ENCODE peak calls at places on chromosomes 7 and 10, in five cellular contexts. G is fibroblast of lung, T is mammary epithelial cell, Y is substantia nigra, J is PC-3. U is an unnamed sample.

GRCh38 chr7:148262721-148263229 is 327.8 kb upstream of the C7orf33 start:
- DNase-seq in Y (peak), T (peak), J (peak), G (peak), U (no peak)

GRCh38 chr7:84490661-84491060 is 296.1 kb upstream of the SEMA3A start:
- DNase-seq in G (peak), J (no peak), Y (no peak), T (no peak), U (no peak)

GRCh38 chr7:32116436-32116835 is 46.2 kb upstream of the PDE1C start:
- DNase-seq in T (peak), Y (no peak), J (peak), G (no peak), U (no peak)

GRCh38 chr7:15463801-15464761 is 97.7 kb downstream of the AGMO start:
- DNase-seq in G (no peak), J (no peak), T (no peak), Y (no peak), U (no peak)

GRCh38 chr7:113100091-113100723 is 13.6 kb upstream of the GPR85 start:
- DNase-seq in J (no peak), G (peak), Y (no peak), T (peak), U (no peak)

GRCh38 chr10:48885376-48885775 is 54.3 kb downstream of the LRRC18 start:
- DNase-seq in Y (no peak), J (peak), G (peak), T (no peak), U (no peak)

GRCh38 chr7:127536426-127537152 is 48.8 kb downstream of the GCC1 start:
- DNase-seq in T (no peak), J (no peak), G (peak), Y (peak), U (no peak)

GRCh38 chr10:1706711-1707110 is 30.6 kb downstream of the ADARB2 start:
- DNase-seq in J (no peak), T (no peak), Y (no peak), G (no peak), U (no peak)

GRCh38 chr10:76397210-76397881 is 965.9 kb downstream of the LRMDA start:
- DNase-seq in J (no peak), T (no peak), G (peak), Y (no peak), U (no peak)

GRCh38 chr10:104581884-104582603 is 59.0 kb upstream of the SORCS3 start:
- DNase-seq in J (no peak), T (peak), Y (no peak), G (peak), U (no peak)

GRCh38 chr7:2476776-2477446 is 713 bp upstream of the GRIFIN start:
- DNase-seq in T (no peak), G (no peak), Y (no peak), J (no peak), U (no peak)

GRCh38 chr7:157368955-157369354 is 32.2 kb downstream of the DNAJB6 start:
- DNase-seq in J (no peak), G (no peak), Y (no peak), T (no peak), U (no peak)

GRCh38 chr10:77496941-77497420 is 140.6 kb downstream of the KCNMA1 start:
- DNase-seq in J (no peak), T (peak), G (peak), Y (no peak), U (no peak)

GRCh38 chr10:132788180-132788830 is 2.4 kb upstream of the NKX6-2 start:
- DNase-seq in G (peak), Y (peak), T (no peak), J (peak), U (no peak)

GRCh38 chr7:27149817-27150567 is 2.4 kb downstream of the HOXA3 start:
- DNase-seq in Y (no peak), J (peak), T (no peak), G (no peak), U (no peak)

GRCh38 chr7:121547341-121548092 is 151.4 kb upstream of the FAM3C start:
- DNase-seq in J (peak), Y (no peak), T (peak), G (peak), U (no peak)

GRCh38 chr7:140263277-140263676 is 86.5 kb upstream of the KDM7A start:
- DNase-seq in J (no peak), Y (no peak), T (no peak), G (no peak), U (no peak)

GRCh38 chr10:104899779-104900178 is 258.7 kb downstream of the SORCS3 start:
- DNase-seq in G (no peak), T (no peak), Y (no peak), J (no peak), U (no peak)

GRCh38 chr7:25095516-25096345 is 29.3 kb downstream of the CYCS start:
- DNase-seq in G (no peak), J (no peak), T (no peak), Y (no peak), U (no peak)

GRCh38 chr7:111827863-111828504 is 265.7 kb upstream of the IMMP2L start:
- DNase-seq in T (peak), G (peak), Y (no peak), J (peak), U (peak)

GRCh38 chr7:105920766-105921165 is 42.3 kb upstream of the CDHR3 start:
- DNase-seq in G (peak), Y (no peak), J (no peak), T (peak), U (no peak)

GRCh38 chr7:100088621-100089457 is at the start of gene COPS6:
- DNase-seq in Y (peak), J (peak), G (peak), T (peak), U (no peak)

GRCh38 chr10:115094605-115095004 is 1.4 kb downstream of the ATRNL1 start:
- DNase-seq in J (no peak), Y (no peak), T (no peak), G (no peak), U (no peak)

GRCh38 chr10:115092555-115093285 is 445 bp upstream of the ATRNL1 start:
- DNase-seq in J (no peak), G (peak), Y (peak), T (peak), U (no peak)

GRCh38 chr10:115092258-115092554 is 959 bp upstream of the ATRNL1 start:
- DNase-seq in T (no peak), G (no peak), Y (no peak), J (no peak), U (no peak)

GRCh38 chr10:115093286-115093775 is at the start of gene ATRNL1:
- DNase-seq in G (peak), Y (peak), T (peak), J (no peak), U (no peak)

GRCh38 chr10:115093776-115094361 is 704 bp downstream of the ATRNL1 start:
- DNase-seq in G (no peak), Y (peak), T (peak), J (no peak), U (no peak)
- H3K27ac ChIP-seq in G (no peak), Y (no peak), T (no peak), J (no peak), U (no peak)

GRCh38 chr10:4451512-4451911 is 374.5 kb upstream of the AKR1E2 start:
- DNase-seq in G (no peak), T (no peak), J (no peak), Y (no peak), U (no peak)
- H3K27ac ChIP-seq in G (no peak), T (no peak), J (no peak), Y (no peak), U (no peak)

GRCh38 chr10:63409465-63410027 is 56.2 kb downstream of the JMJD1C start:
- DNase-seq in Y (no peak), T (peak), J (peak), G (peak), U (no peak)
- H3K27ac ChIP-seq in Y (no peak), T (no peak), J (no peak), G (no peak), U (peak)

DNA sequence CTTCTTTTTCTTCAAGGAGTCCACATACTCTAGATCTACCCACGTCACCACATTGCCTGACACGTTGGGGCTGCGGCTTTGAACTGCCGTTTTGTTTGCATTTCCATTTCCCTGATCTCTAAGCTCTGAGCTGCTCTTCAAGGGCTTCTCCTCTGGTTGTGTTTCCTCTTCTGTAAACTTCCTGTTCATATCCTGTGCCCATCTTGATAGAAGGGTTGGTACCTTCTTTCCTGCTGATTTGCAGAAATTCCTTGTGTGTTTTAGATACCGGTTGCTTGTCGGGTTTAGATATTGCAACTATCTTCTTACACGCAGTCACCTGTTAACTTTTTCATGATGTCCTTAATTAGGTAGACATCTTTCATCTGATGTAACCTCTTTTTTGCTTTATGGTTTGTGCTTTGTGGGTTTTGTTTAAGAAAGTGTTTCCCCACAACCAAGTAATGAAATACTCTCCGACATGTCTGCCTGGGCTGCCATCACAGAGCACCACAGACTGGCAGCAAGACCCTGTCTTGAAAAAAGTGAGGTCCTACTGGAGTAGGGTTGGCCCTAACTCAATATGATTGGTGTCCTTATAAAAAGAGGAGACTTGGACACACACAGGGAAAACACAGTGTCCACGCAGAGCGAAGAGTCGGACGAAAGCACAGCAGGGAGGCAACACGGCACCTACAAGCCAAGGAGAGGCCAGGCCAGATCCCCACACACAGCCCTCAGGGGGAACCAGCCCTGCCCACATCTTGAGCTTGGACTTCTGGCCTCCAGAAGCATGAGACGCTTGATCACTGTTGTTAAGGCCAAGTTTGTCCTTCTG is 99.1 kb upstream of the PDGFA start:
- DNase-seq in Y (no peak), J (no peak), T (no peak), G (no peak), U (no peak)
- H3K27ac ChIP-seq in Y (no peak), J (no peak), T (no peak), G (no peak), U (no peak)

GRCh38 chr10:33136781-33137180 is 178.8 kb upstream of the ITGB1 start:
- DNase-seq in G (peak), J (peak), T (peak), Y (no peak), U (no peak)
- H3K27ac ChIP-seq in G (peak), J (no peak), T (peak), Y (no peak), U (peak)

DNA sequence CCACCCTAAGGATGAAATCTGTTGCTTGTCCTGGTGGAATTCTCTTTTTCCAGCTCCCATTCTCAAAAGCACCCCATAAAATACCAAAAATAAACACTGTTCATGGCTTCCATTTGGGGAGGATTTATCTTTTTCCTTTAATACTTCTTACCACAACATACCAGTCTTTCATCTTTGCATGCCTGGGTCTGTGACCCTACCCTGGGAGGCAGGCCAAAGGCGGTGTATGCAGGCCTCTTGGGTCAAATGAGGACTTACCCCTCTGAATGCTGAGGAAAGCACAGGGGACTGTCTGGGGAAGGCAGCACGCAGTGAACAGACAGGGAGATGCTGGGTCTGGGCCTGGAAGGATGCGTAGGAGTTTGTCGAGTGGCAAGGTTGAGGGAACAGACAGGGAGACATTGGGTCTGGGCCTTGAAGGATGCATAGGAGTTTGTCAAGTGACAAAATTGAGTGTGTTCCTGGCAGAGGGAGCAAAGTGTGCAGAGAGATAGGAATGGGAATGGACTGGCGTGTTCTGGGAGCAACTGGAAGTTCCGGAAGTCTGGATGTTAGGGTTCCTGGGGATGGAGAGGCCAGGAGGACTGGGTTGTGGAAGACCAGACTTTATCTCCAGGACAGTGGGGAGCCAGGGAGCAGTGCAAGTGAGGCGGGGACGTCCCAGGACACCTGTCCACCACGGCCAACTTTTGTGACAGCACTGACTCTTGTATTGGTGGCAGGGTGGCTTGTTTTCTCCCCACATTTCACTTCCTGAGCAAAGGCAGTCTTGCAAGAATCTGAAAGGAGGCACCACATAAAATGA is 40.8 kb downstream of the MYL10 start:
- DNase-seq in J (no peak), G (no peak), Y (no peak), T (no peak), U (no peak)
- H3K27ac ChIP-seq in J (no peak), G (no peak), Y (no peak), T (no peak), U (no peak)

DNA sequence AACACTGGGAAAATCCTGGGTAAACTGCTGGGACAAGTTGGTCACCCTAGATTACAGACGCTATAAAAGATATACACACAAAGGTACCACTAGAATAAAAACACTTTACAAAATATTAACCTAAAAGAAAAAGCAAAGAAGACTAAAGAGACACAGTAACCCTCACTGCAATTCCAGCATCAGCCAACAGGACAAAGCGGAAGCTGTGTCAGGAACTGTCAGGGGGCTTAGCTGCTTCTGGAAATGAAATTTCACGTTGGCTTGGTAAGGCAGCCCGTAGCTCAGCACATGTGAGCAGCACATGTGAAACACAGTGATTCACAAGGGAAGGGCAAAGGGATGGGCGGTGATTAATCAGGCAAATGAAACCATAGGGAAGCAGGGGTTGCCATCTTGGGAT is 195.3 kb downstream of the MGMT start:
- DNase-seq in T (no peak), J (no peak), Y (no peak), G (no peak), U (no peak)
- H3K27ac ChIP-seq in T (no peak), J (no peak), Y (no peak), G (no peak), U (no peak)

DNA sequence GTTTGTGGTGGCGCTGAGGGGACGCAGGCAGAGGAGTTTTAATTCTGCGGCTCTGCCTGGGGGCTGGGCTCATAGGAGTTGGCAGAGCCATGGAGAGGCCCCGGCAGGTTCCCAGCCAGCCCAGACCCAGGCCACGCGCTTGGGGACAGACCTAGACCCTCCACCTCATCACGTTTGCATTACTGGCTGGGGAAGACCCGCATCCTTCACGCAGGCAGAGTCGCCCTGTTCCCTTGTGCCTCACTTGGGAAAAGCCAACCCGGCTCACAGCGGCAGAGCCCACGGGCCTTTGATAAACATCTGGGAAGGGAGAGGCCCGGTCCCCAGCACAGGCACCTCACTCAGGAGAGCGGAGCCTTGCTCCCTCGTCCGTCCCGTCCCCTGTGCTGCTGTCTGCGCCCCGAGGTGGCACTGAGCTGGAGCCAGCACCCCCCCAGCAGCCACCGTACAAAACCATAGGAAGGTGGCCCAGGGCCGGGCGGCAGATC is 112.9 kb downstream of the CYTH3 start:
- DNase-seq in J (no peak), G (no peak), T (no peak), Y (no peak), U (no peak)
- H3K27ac ChIP-seq in J (no peak), G (peak), T (no peak), Y (peak), U (no peak)

GRCh38 chr10:85623758-85624157 is 742.8 kb downstream of the GRID1 start:
- DNase-seq in G (no peak), T (no peak), J (no peak), Y (no peak), U (no peak)

GRCh38 chr10:85623342-85623741 is 743.3 kb downstream of the GRID1 start:
- DNase-seq in Y (no peak), J (no peak), G (no peak), T (no peak), U (no peak)

GRCh38 chr10:85620807-85621206 is 745.8 kb downstream of the GRID1 start:
- DNase-seq in G (no peak), Y (no peak), J (no peak), T (no peak), U (no peak)

GRCh38 chr10:85621562-85621961 is 745.0 kb downstream of the GRID1 start:
- DNase-seq in J (no peak), T (no peak), G (no peak), Y (no peak), U (no peak)

DNA sequence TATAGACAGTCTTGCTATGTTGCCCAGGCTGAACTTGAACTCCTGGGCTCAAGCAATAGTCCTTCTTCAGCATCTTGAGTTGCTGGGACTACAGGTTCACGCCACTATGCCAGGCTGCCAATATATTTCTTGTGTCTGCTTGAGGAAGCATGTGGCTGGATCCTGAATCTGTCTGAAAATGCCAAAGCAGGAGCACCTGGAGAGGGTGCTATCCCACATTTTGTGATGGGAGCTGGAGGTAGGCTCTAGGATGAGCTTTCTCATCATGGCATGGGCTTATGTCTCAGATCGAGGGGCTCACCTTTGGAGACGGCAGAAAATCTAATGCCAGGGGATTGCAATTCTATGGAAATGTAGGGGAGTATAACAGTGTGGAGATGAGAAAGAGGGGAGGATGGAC is 744.2 kb downstream of the GRID1 start:
- DNase-seq in T (no peak), Y (no peak), J (no peak), G (no peak), U (no peak)
- H3K27ac ChIP-seq in T (no peak), Y (no peak), J (no peak), G (no peak), U (no peak)

U was measured in epithelial cell of prostate.